ENCODE peak calls at places on chromosome 20, in nine cellular contexts. Q is adipocyte, B is HCT116, S is GM12878, F is stomach, L is testis, M is DND-41, H is endodermal cell, W is neural progenitor cell. O is an unnamed sample.
A peak's percentile ranks its signal among the peaks of the same experiment; 100 is the strongest.

GRCh38 chr20:54073288-54073687 is 2.9 kb upstream of the BCAS1 start:
- DNase-seq in Q (no peak), B (no peak), S (no peak), F (no peak), L (no peak), M (no peak), H (no peak), W (no peak), O (no peak)

GRCh38 chr20:4300921-4301320 is 285.6 kb upstream of the RNF24 start:
- DNase-seq in Q (no peak), B (no peak), S (no peak), F (no peak), L (no peak), M (no peak), H (peak; percentile 12), W (no peak), O (no peak)

GRCh38 chr20:35617397-35618031 is 1.9 kb downstream of the SPAG4 start:
- DNase-seq in Q (peak; percentile 46), B (no peak), S (peak; percentile 37), F (peak; percentile 55), L (peak; percentile 54), M (no peak), H (peak; percentile 88), W (peak; percentile 79), O (no peak)

GRCh38 chr20:20364747-20365558 is 3.0 kb upstream of the INSM1 start:
- DNase-seq in Q (no peak), B (no peak), S (no peak), F (no peak), L (no peak), M (no peak), H (peak; percentile 52), W (peak; percentile 32), O (no peak)

GRCh38 chr20:37267684-37268313 is 6.2 kb upstream of the GHRH start:
- DNase-seq in Q (no peak), B (no peak), S (no peak), F (no peak), L (no peak), M (no peak), H (peak; percentile 69), W (peak; percentile 72), O (no peak)

GRCh38 chr20:330233-331149 is 5.1 kb downstream of the SOX12 start:
- DNase-seq in Q (peak; percentile 88), B (no peak), S (no peak), F (peak; percentile 49), L (peak; percentile 66), M (peak; percentile 77), H (peak; percentile 85), W (peak; percentile 87), O (peak; percentile 68)

GRCh38 chr20:50632236-50632635 is 59.1 kb downstream of the RIPOR3 start:
- DNase-seq in Q (no peak), B (no peak), S (no peak), F (no peak), L (no peak), M (no peak), H (no peak), W (no peak), O (no peak)

GRCh38 chr20:5188736-5189135 is 61.9 kb downstream of the CDS2 start:
- DNase-seq in Q (no peak), B (no peak), S (no peak), F (no peak), L (no peak), M (no peak), H (peak; percentile 58), W (peak; percentile 60), O (no peak)

GRCh38 chr20:15236812-15237211 is 899.4 kb upstream of the FLRT3 start:
- DNase-seq in Q (peak; percentile 47), B (peak; percentile 45), S (peak; percentile 38), F (peak; percentile 28), L (peak; percentile 53), M (peak; percentile 62), H (peak; percentile 85), W (peak; percentile 70), O (peak; percentile 43)

GRCh38 chr20:34850969-34851368 is 21.7 kb downstream of the GGT7 start:
- DNase-seq in Q (no peak), B (no peak), S (no peak), F (no peak), L (no peak), M (no peak), H (no peak), W (no peak), O (no peak)

GRCh38 chr20:60117040-60117439 is 158.8 kb downstream of the CDH26 start:
- DNase-seq in Q (peak; percentile 14), B (no peak), S (no peak), F (peak; percentile 2), L (no peak), M (no peak), H (no peak), W (no peak), O (no peak)

GRCh38 chr20:2451939-2452732 is 18.5 kb downstream of the SNRPB start:
- DNase-seq in Q (peak; percentile 89), B (peak; percentile 48), S (no peak), F (peak; percentile 78), L (peak; percentile 85), M (peak; percentile 77), H (peak; percentile 96), W (peak; percentile 84), O (peak; percentile 61)

GRCh38 chr20:5504061-5504739 is 187.4 kb upstream of the PROKR2 start:
- DNase-seq in Q (peak; percentile 64), B (no peak), S (no peak), F (no peak), L (peak; percentile 77), M (no peak), H (peak; percentile 66), W (no peak), O (no peak)

GRCh38 chr20:57701651-57702050 is 8.2 kb downstream of the PMEPA1 start:
- DNase-seq in Q (no peak), B (no peak), S (no peak), F (no peak), L (no peak), M (no peak), H (no peak), W (no peak), O (no peak)
- H3K4me1 ChIP-seq in Q (peaks cover 39% of the 10 kb centered on the region), B (peaks cover 24% of the 10 kb centered on the region), S (peaks cover 25% of the 10 kb centered on the region), F (peaks cover 18% of the 10 kb centered on the region), L (no peaks in the 10 kb centered on the region), M (no peaks in the 10 kb centered on the region), H (peaks cover 33% of the 10 kb centered on the region), W (no peaks in the 10 kb centered on the region), O (no peaks in the 10 kb centered on the region)

DNA sequence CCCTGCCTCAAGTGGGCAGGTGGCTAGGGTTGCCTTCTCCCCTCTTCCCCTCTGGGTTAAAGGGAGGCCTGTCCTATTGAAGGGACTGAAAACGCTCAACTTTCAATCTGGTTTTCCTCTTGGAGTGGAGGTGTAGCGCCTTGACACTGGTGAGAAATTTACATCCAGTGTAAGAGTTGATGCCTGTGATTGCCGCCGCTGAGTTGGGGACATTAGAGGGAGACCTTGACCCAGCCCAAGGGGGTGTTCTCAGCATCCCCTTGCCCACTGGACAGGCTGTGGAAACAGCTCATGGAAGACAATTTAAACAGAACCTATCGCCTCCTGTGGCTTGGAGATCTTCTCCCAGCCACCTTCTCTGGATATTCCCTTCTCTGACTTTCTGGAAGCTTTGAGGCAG is 61.6 kb downstream of the SLC24A3 start:
- DNase-seq in Q (no peak), B (no peak), S (no peak), F (no peak), L (no peak), M (no peak), H (no peak), W (no peak), O (no peak)
- H3K4me1 ChIP-seq in Q (peaks cover 41% of the 10 kb centered on the region), B (no peaks in the 10 kb centered on the region), S (no peaks in the 10 kb centered on the region), F (peaks cover 30% of the 10 kb centered on the region), L (peaks cover 14% of the 10 kb centered on the region), M (no peaks in the 10 kb centered on the region), H (peaks cover 7% of the 10 kb centered on the region), W (no peaks in the 10 kb centered on the region), O (no peaks in the 10 kb centered on the region)

GRCh38 chr20:63864978-63865640 is at the start of gene TPD52L2:
- DNase-seq in Q (peak; percentile 99), B (peak; percentile 100), S (peak; percentile 94), F (peak; percentile 99), L (peak; percentile 100), M (peak; percentile 100), H (peak; percentile 100), W (peak; percentile 99), O (peak; percentile 98)

GRCh38 chr20:63864545-63864977 is 509 bp upstream of the TPD52L2 start:
- DNase-seq in Q (peak; percentile 6), B (no peak), S (no peak), F (no peak), L (no peak), M (no peak), H (no peak), W (no peak), O (peak; percentile 14)

GRCh38 chr20:63863021-63863797 is 1.9 kb upstream of the TPD52L2 start:
- DNase-seq in Q (no peak), B (no peak), S (no peak), F (no peak), L (no peak), M (no peak), H (no peak), W (no peak), O (no peak)

GRCh38 chr20:63861981-63862901 is 943 bp downstream of the ABHD16B start:
- DNase-seq in Q (no peak), B (no peak), S (no peak), F (no peak), L (no peak), M (no peak), H (no peak), W (no peak), O (no peak)

DNA sequence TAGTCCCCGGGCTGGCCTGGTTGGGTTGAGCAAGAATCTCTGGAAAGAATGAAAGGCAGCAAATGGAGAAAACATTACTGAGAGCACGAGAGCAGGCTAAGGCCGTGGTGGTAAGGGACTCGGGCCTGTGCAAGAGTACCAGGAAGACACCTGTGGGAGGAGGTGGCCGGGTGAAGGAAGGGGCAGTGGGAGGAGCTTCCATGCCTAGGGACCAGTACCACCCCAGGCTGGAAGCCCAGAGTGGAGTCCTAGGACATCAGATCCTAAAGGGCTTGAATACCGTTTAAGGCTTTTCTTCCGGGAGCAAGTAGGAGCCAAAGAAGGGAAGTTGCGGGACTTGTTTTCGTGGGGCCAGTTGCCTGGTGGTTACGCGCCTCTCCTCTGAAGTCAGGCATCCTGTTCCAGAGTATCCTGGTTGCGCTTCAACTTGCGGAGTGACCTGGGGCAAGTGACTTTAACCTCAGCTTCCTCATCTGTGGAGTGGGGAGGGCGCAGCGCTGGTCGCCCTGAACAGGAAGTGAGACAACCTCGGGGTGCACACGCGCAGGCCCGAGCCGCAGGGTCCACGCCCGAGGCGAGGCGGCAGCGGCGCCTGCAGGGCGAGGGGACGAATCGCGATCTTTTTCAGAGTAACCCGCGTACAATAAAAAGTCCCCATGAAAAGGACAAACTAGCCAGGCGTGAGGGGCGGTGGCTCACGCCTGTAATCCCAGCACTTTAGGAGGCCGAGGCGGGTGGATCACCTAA is 1.1 kb upstream of the TPD52L2 start:
- DNase-seq in Q (peak; percentile 89), B (peak; percentile 60), S (peak; percentile 86), F (peak; percentile 87), L (peak; percentile 85), M (peak; percentile 82), H (peak; percentile 82), W (peak; percentile 91), O (peak; percentile 90)
- H3K4me1 ChIP-seq in Q (peaks cover 12% of the 10 kb centered on the region), B (peaks cover 25% of the 10 kb centered on the region), S (peaks cover 11% of the 10 kb centered on the region), F (peaks cover 50% of the 10 kb centered on the region), L (peaks cover 19% of the 10 kb centered on the region), M (peaks cover 44% of the 10 kb centered on the region), H (no peaks in the 10 kb centered on the region), W (peaks cover 13% of the 10 kb centered on the region), O (peaks cover 8% of the 10 kb centered on the region)

DNA sequence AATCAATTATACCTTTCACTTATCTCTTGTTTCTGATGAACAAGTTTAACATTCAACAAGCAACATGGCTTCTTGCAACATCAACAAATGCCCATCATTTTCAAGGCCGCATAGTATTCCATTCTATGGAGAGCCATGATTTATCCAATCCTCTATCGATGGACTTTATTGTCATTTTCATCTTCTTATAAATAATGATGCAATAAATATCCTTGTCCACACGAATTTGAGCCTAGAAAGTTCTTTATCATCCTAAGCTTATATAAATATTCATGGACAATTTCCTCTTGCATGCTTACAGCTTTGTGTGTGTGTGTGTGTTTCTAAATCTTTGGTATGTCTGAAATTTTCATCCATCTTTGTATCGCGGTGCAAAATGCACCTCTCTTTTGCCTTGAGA is 29.1 kb downstream of the TOX2 start:
- DNase-seq in Q (no peak), B (no peak), S (no peak), F (no peak), L (no peak), M (no peak), H (no peak), W (no peak), O (peak; percentile 6)
- H3K4me1 ChIP-seq in Q (peaks cover 37% of the 10 kb centered on the region), B (peaks cover 77% of the 10 kb centered on the region), S (peaks cover 20% of the 10 kb centered on the region), F (peaks cover 27% of the 10 kb centered on the region), L (peaks cover 12% of the 10 kb centered on the region), M (peaks cover 39% of the 10 kb centered on the region), H (no peaks in the 10 kb centered on the region), W (no peaks in the 10 kb centered on the region), O (peaks cover 87% of the 10 kb centered on the region)